ENCODE peak calls at places on chromosome 21, in ten cellular contexts. V is spleen, S is bronchial epithelial cell, Y is transverse colon, Q is cardiac fibroblast, A is HepG2, I is psoas muscle, F is lung, M is left ventricle myocardium inferior, W is lower lobe of right lung. H is an unnamed sample.

GRCh38 chr21:15894596-15894995 is 164.8 kb downstream of the USP25 start:
- DNase-seq in V (no peak), W (no peak), Y (no peak), A (no peak), F (no peak), S (peak), Q (peak), M (no peak), I (no peak), H (peak)

GRCh38 chr21:43892334-43892733 is 27.3 kb downstream of the AGPAT3 start:
- DNase-seq in Y (no peak), M (no peak), S (no peak), A (no peak), F (no peak), I (no peak), V (no peak), Q (no peak), W (no peak), H (no peak)

GRCh38 chr21:21612446-21612845 is 614.2 kb downstream of the NCAM2 start:
- DNase-seq in Y (no peak), A (no peak), S (peak), F (no peak), M (no peak), Q (peak), V (no peak), W (no peak), I (no peak), H (no peak)

GRCh38 chr21:15688016-15688415 is 41.8 kb upstream of the USP25 start:
- DNase-seq in I (no peak), Y (no peak), F (no peak), W (no peak), M (no peak), Q (no peak), V (no peak), A (no peak), S (no peak), H (no peak)

GRCh38 chr21:27365394-27365793 is 398.5 kb upstream of the ADAMTS5 start:
- DNase-seq in S (peak), A (no peak), F (no peak), M (no peak), Y (no peak), Q (no peak), I (no peak), W (no peak), V (no peak), H (no peak)

GRCh38 chr21:43702785-43703067 is 16.2 kb upstream of the PDXK start:
- DNase-seq in W (no peak), F (no peak), V (no peak), Y (no peak), S (peak), Q (peak), A (no peak), I (no peak), M (no peak), H (no peak)

GRCh38 chr21:46667735-46668380 is 32.4 kb downstream of the PRMT2 start:
- DNase-seq in S (peak), V (no peak), A (peak), F (no peak), Y (no peak), Q (peak), W (no peak), M (no peak), I (peak), H (no peak)

GRCh38 chr21:45517249-45518065 is 24.8 kb downstream of the SLC19A1 start:
- DNase-seq in A (no peak), V (peak), S (no peak), Q (peak), M (peak), F (no peak), W (peak), Y (no peak), I (peak), H (no peak)

GRCh38 chr21:28138272-28138671 is 854.4 kb downstream of the LTN1 start:
- DNase-seq in S (no peak), W (no peak), V (no peak), Q (no peak), A (no peak), F (no peak), I (no peak), M (no peak), Y (no peak), H (peak)

GRCh38 chr21:34781508-34781907 is 112.7 kb downstream of the CLIC6 start:
- DNase-seq in S (no peak), W (no peak), Q (no peak), M (no peak), F (no peak), Y (no peak), A (no peak), I (no peak), V (no peak), H (no peak)

GRCh38 chr21:28521932-28522826 is 470.5 kb downstream of the LTN1 start:
- DNase-seq in F (no peak), A (no peak), V (no peak), S (peak), Q (peak), W (no peak), I (no peak), Y (no peak), M (no peak), H (no peak)

GRCh38 chr21:10430007-10430406 is 91.4 kb upstream of the TPTE start:
- DNase-seq in W (no peak), Q (no peak), Y (no peak), I (no peak), V (no peak), F (no peak), M (no peak), S (no peak), A (no peak), H (no peak)

GRCh38 chr21:14210738-14211137 is at the start of gene LIPI:
- DNase-seq in A (no peak), F (no peak), Y (no peak), I (no peak), M (no peak), V (no peak), Q (no peak), S (no peak), W (no peak), H (no peak)
- H3K4me3 ChIP-seq in A (no peak), F (no peak), Y (no peak), I (no peak), M (no peak), V (no peak), Q (no peak), S (no peak), W (no peak), H (no peak)

GRCh38 chr21:42541174-42541573 is 27.5 kb downstream of the SLC37A1 start:
- DNase-seq in W (no peak), Y (no peak), F (no peak), S (no peak), Q (no peak), I (no peak), A (no peak), V (no peak), M (no peak), H (no peak)

GRCh38 chr21:42539342-42539741 is 25.7 kb downstream of the SLC37A1 start:
- DNase-seq in Q (no peak), W (no peak), V (no peak), S (no peak), Y (no peak), I (no peak), F (no peak), A (no peak), M (no peak), H (no peak)

GRCh38 chr21:42538479-42539275 is 25.0 kb downstream of the SLC37A1 start:
- DNase-seq in V (no peak), A (no peak), W (no peak), Q (no peak), F (no peak), Y (no peak), M (no peak), S (no peak), I (no peak), H (peak)

GRCh38 chr21:42540396-42540795 is 26.7 kb downstream of the SLC37A1 start:
- DNase-seq in A (no peak), I (no peak), M (no peak), Y (no peak), W (no peak), V (no peak), Q (no peak), F (no peak), S (no peak), H (no peak)

GRCh38 chr21:42539931-42540343 is 26.3 kb downstream of the SLC37A1 start:
- DNase-seq in F (no peak), W (no peak), Q (no peak), S (no peak), M (no peak), I (no peak), A (no peak), V (no peak), Y (no peak), H (no peak)
- TF ChIP-seq CTCF in F (no peak), W (no peak), Q (no peak), S (no peak), M (no peak), I (no peak), A (peak), V (no peak), Y (no peak), H (peak)

GRCh38 chr21:33069645-33069993 is 322 bp upstream of the OLIG1 start:
- DNase-seq in M (no peak), F (no peak), I (no peak), W (no peak), V (no peak), A (no peak), S (no peak), Y (no peak), Q (no peak), H (no peak)
- H3K4me3 ChIP-seq in M (peak), F (no peak), I (peak), W (peak), V (peak), A (no peak), S (no peak), Y (no peak), Q (no peak), H (no peak)

DNA sequence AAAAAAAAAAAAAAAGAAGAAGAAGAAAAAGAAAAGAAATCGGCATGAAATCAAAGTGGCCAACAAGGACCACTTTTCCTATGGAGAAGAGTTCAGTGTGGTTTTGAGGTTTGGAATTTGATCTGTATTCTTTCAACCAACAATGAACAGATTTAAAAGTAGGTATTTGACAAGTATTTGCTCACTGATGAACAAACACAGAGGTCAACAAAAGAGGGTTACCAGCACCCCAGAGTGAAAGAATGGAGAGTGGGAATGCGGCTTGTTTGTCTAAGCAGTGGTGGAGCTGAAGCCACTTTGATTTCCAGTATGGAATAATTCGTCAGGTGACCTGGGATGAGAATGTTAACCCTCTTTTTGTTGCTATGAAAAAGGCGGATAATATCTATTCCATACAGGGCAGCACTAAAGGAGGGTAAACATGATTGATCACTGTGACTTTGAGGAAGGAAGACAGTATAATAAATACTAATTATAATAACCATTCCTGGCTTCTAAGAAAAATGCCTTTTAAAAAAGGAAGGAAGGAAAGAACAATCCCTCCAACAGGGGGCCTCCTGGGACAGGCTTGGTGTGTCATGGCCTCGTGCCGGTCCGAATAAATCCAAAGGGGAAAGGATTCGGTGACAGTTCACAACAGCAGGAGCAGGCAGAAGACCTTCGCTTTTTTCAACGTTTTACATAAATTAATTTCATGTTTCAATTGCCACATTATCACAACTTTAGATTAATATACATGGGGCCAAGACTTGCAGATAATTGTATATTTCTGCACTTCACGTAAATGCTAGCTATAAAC is 37.2 kb upstream of the SIM2 start:
- DNase-seq in A (peak), Y (peak), W (no peak), I (no peak), M (no peak), S (peak), F (no peak), V (no peak), Q (peak), H (peak)
- TF ChIP-seq CTCF in A (peak), Y (peak), W (peak), I (peak), M (peak), S (peak), F (no peak), V (no peak), Q (peak), H (peak)

GRCh38 chr21:42515708-42516502 is 2.3 kb downstream of the SLC37A1 start:
- DNase-seq in A (no peak), F (peak), W (peak), S (peak), Y (peak), Q (no peak), V (no peak), I (no peak), M (no peak), H (peak)
- H3K4me3 ChIP-seq in A (no peak), F (no peak), W (peak), S (no peak), Y (no peak), Q (no peak), V (no peak), I (no peak), M (no peak), H (peak)

DNA sequence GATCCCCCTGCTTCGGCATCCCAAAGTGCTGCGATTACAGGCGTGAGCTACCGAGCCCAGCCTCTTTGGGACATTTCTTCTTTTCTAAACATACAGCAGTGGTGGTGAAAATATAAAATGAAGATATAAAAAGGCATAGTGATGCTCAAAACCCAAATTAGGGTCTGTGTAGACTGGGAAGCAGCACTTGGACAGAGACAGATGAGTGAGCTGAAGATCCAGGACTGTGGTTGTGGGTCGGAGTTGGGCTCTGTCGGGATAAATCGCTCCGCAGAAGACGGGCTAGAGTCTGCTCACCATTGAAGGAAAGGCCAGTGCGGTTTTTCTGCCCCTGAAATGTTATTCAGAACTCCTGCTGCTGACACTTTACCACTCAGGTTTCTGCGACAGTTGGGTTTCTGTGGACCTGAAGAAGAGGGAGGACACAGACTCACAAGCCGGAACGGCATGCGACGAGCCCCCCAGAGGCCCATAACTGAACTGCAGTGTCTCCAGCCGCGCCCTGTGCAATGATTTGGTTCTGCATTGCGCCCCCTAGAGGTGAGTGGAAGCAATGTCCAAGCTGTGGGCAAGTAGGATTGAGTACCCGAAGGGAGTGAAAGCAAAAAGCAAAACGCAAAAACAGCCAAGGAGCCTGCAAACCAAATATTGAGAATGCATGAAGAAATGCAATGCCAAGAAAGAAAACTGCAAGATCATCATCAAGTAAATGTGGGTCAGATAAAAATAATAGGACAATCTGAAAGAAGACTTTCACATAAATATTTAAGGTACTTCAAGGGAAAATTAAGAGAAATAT is 66.6 kb downstream of the GABPA start:
- DNase-seq in A (peak), S (peak), Y (peak), M (peak), F (peak), I (peak), W (peak), Q (peak), V (peak), H (peak)
- TF ChIP-seq CTCF in A (peak), S (peak), Y (peak), M (peak), F (peak), I (peak), W (peak), Q (peak), V (peak), H (peak)

GRCh38 chr21:25036775-25037174 is 570.5 kb downstream of the MRPL39 start:
- DNase-seq in F (no peak), M (no peak), Q (no peak), Y (no peak), W (no peak), A (no peak), I (no peak), V (no peak), S (no peak), H (no peak)

GRCh38 chr21:25039461-25040380 is 567.6 kb downstream of the MRPL39 start:
- DNase-seq in Q (no peak), W (no peak), F (no peak), Y (no peak), V (no peak), S (no peak), A (no peak), M (no peak), I (no peak), H (peak)
- H3K4me3 ChIP-seq in Q (no peak), W (no peak), F (no peak), Y (no peak), V (no peak), S (no peak), A (no peak), M (no peak), I (no peak), H (no peak)

GRCh38 chr21:18253252-18253651 is 8.6 kb downstream of the CHODL start:
- DNase-seq in I (no peak), W (no peak), Y (no peak), F (no peak), M (no peak), A (no peak), V (no peak), S (no peak), Q (no peak), H (no peak)

GRCh38 chr21:18251065-18251464 is 6.4 kb downstream of the CHODL start:
- DNase-seq in Y (no peak), A (no peak), Q (no peak), S (no peak), W (no peak), M (no peak), I (no peak), V (no peak), F (no peak), H (no peak)

GRCh38 chr21:18248171-18248570 is 3.5 kb downstream of the CHODL start:
- DNase-seq in W (no peak), I (no peak), F (no peak), M (no peak), S (no peak), V (no peak), Q (no peak), Y (no peak), A (no peak), H (no peak)

GRCh38 chr21:18252686-18253085 is 8.1 kb downstream of the CHODL start:
- DNase-seq in Y (no peak), I (no peak), A (no peak), F (no peak), S (no peak), V (no peak), Q (no peak), M (no peak), W (no peak), H (no peak)

GRCh38 chr21:18249542-18250152 is 5.0 kb downstream of the CHODL start:
- DNase-seq in Q (no peak), S (no peak), A (no peak), W (no peak), I (no peak), V (no peak), M (no peak), Y (no peak), F (no peak), H (no peak)
- TF ChIP-seq CTCF in Q (no peak), S (no peak), A (no peak), W (no peak), I (no peak), V (no peak), M (no peak), Y (no peak), F (no peak), H (no peak)

H was measured in LNCaP clone FGC.